ENCODE peak calls at places on chromosomes 13 and 19, in four cellular contexts. K is H54, C is body of pancreas, Z is right lobe of liver. Q is an unnamed sample.

GRCh38 chr19:39563408-39563807 is 23.4 kb upstream of the EID2 start:
- DNase-seq in K (peak; percentile 46), C (no peak), Z (no peak), Q (no peak)

GRCh38 chr19:49056101-49056901 is 1.2 kb downstream of the CGB7 start:
- DNase-seq in K (no peak), C (peak; percentile 47), Z (peak; percentile 72), Q (peak; percentile 60)

GRCh38 chr19:14369399-14370168 is 11.7 kb upstream of the ADGRE5 start:
- DNase-seq in K (no peak), C (no peak), Z (no peak), Q (peak; percentile 21)

GRCh38 chr19:1223018-1223855 is 14.6 kb downstream of the CBARP start:
- DNase-seq in K (no peak), C (no peak), Z (no peak), Q (peak; percentile 43)

GRCh38 chr13:45063261-45063870 is 56.9 kb upstream of the GTF2F2 start:
- DNase-seq in K (no peak), C (no peak), Z (no peak), Q (no peak)

GRCh38 chr19:17748884-17749638 is 2.2 kb upstream of the FCHO1 start:
- DNase-seq in K (no peak), C (no peak), Z (no peak), Q (no peak)

GRCh38 chr19:18379803-18380747 is 5.9 kb upstream of the GDF15 start:
- DNase-seq in K (peak; percentile 81), C (peak; percentile 98), Z (peak; percentile 94), Q (peak; percentile 86)

GRCh38 chr13:114099191-114099590 is 33.2 kb downstream of the RASA3 start:
- DNase-seq in K (peak; percentile 100), C (peak; percentile 71), Z (no peak), Q (peak; percentile 22)

GRCh38 chr13:94710881-94711560 is 1.3 kb downstream of the SOX21 start:
- DNase-seq in K (no peak), C (no peak), Z (no peak), Q (peak; percentile 83)

GRCh38 chr13:38763446-38764381 is 76.8 kb downstream of the FREM2 start:
- DNase-seq in K (peak; percentile 0), C (peak; percentile 47), Z (no peak), Q (peak; percentile 11)

GRCh38 chr19:831407-832369 is 4.1 kb downstream of the AZU1 start:
- DNase-seq in K (no peak), C (peak; percentile 69), Z (no peak), Q (no peak)

GRCh38 chr13:48600374-48601364 is 53.1 kb upstream of the CYSLTR2 start:
- DNase-seq in K (no peak), C (peak; percentile 49), Z (no peak), Q (no peak)

GRCh38 chr19:47377208-47377701 is 28.1 kb downstream of the DHX34 start:
- DNase-seq in K (no peak), C (peak; percentile 35), Z (peak; percentile 89), Q (peak; percentile 44)

GRCh38 chr13:72864142-72865035 is 82.5 kb downstream of the PIBF1 start:
- DNase-seq in K (no peak), C (no peak), Z (no peak), Q (no peak)

GRCh38 chr19:7333198-7334118 is 15.3 kb upstream of the ARHGEF18 start:
- DNase-seq in K (no peak), C (no peak), Z (peak; percentile 59), Q (no peak)

GRCh38 chr19:38657633-38658222 is 10.3 kb downstream of the ACTN4 start:
- DNase-seq in K (no peak), C (no peak), Z (no peak), Q (no peak)

GRCh38 chr19:47430041-47430802 is 10.9 kb upstream of the MEIS3 start:
- DNase-seq in K (no peak), C (peak; percentile 37), Z (peak; percentile 56), Q (peak; percentile 43)

GRCh38 chr19:49106648-49107135 is 7.5 kb upstream of the LIN7B start:
- DNase-seq in K (no peak), C (peak; percentile 51), Z (peak; percentile 65), Q (peak; percentile 82)

GRCh38 chr13:99496322-99497142 is 4.7 kb upstream of the TM9SF2 start:
- DNase-seq in K (peak; percentile 40), C (peak; percentile 63), Z (peak; percentile 52), Q (peak; percentile 78)

GRCh38 chr19:51948979-51949378 is 21.7 kb downstream of the ZNF613 start:
- DNase-seq in K (no peak), C (peak; percentile 20), Z (peak; percentile 37), Q (no peak)

GRCh38 chr13:19927117-19927734 is 31.3 kb upstream of the ZMYM2 start:
- DNase-seq in K (no peak), C (no peak), Z (no peak), Q (peak; percentile 6)

GRCh38 chr19:47107953-47108746 is 5.4 kb downstream of the ZC3H4 start:
- DNase-seq in K (no peak), C (no peak), Z (no peak), Q (no peak)

GRCh38 chr19:33703438-33703750 is 81.6 kb downstream of the CHST8 start:
- DNase-seq in K (no peak), C (no peak), Z (no peak), Q (no peak)

GRCh38 chr19:49862411-49863253 is 4.7 kb downstream of the PNKP start:
- DNase-seq in K (no peak), C (peak; percentile 8), Z (peak; percentile 36), Q (peak; percentile 53)

GRCh38 chr13:72379581-72379980 is 347.8 kb downstream of the MZT1 start:
- DNase-seq in K (no peak), C (no peak), Z (no peak), Q (no peak)

GRCh38 chr13:110349239-110349638 is 42.2 kb downstream of the COL4A2 start:
- DNase-seq in K (no peak), C (no peak), Z (no peak), Q (no peak)

GRCh38 chr19:8702350-8702749 is 3.8 kb upstream of the ACTL9 start:
- DNase-seq in K (no peak), C (no peak), Z (no peak), Q (no peak)

GRCh38 chr13:79141082-79141481 is 265.0 kb downstream of the RBM26 start:
- DNase-seq in K (no peak), C (no peak), Z (no peak), Q (no peak)

GRCh38 chr19:35856546-35857149 is at the start of gene KIRREL2:
- DNase-seq in K (no peak), C (peak; percentile 56), Z (no peak), Q (no peak)

GRCh38 chr19:31347356-31347755 is 1.9 kb downstream of the TSHZ3 start:
- DNase-seq in K (no peak), C (no peak), Z (no peak), Q (no peak)

GRCh38 chr19:46714523-46715106 is 2.3 kb downstream of the PRKD2 start:
- DNase-seq in K (no peak), C (no peak), Z (no peak), Q (no peak)

GRCh38 chr13:97202761-97203160 is 19.4 kb upstream of the MBNL2 start:
- DNase-seq in K (no peak), C (no peak), Z (no peak), Q (no peak)
- TF ChIP-seq POLR2A in K (no peak), C (no peak), Z (no peak), Q (no peak)

GRCh38 chr13:104737713-104738112 is 1671.5 kb upstream of the SLC10A2 start:
- DNase-seq in K (no peak), C (peak; percentile 8), Z (no peak), Q (no peak)

GRCh38 chr13:104740616-104741222 is 1674.5 kb upstream of the SLC10A2 start:
- DNase-seq in K (no peak), C (no peak), Z (no peak), Q (no peak)
- TF ChIP-seq POLR2A in K (no peak), C (no peak), Z (no peak), Q (no peak)

GRCh38 chr13:42379241-42379640 is 107.3 kb downstream of the AKAP11 start:
- DNase-seq in K (no peak), C (no peak), Z (no peak), Q (no peak)

GRCh38 chr13:42381165-42381425 is 109.1 kb downstream of the AKAP11 start:
- DNase-seq in K (no peak), C (no peak), Z (no peak), Q (no peak)

GRCh38 chr13:42377640-42378382 is 105.9 kb downstream of the AKAP11 start:
- DNase-seq in K (no peak), C (no peak), Z (no peak), Q (no peak)

GRCh38 chr13:42380420-42381164 is 108.6 kb downstream of the AKAP11 start:
- DNase-seq in K (no peak), C (no peak), Z (no peak), Q (no peak)

DNA sequence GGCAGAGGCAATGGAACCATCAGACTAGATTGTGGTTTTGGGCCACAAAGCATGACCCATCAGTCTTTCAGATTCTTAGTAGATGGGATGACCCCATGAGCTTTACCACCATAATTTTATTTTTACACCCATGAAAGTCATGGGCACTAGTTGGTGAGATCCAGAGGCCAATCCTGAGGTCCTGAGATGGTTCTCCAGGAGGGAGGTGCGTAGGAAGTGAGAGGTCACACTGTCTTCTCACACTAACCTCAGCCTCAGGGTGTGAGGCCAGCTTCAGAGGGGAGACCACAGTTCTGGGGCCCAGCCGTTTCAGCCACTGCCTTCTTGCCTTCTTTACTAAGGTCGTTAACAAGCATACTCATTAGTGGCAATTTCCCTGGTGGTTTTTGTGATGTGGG is 106.4 kb downstream of the AKAP11 start:
- DNase-seq in K (no peak), C (no peak), Z (no peak), Q (no peak)
- TF ChIP-seq POLR2A in K (no peak), C (no peak), Z (no peak), Q (no peak)

GRCh38 chr19:42244452-42245220 is 2.2 kb upstream of the GSK3A start:
- DNase-seq in K (peak; percentile 87), C (peak; percentile 93), Z (peak; percentile 94), Q (peak; percentile 94)
- TF ChIP-seq POLR2A in K (no peak), C (peak; percentile 72), Z (peak; percentile 71), Q (peak; percentile 71)

DNA sequence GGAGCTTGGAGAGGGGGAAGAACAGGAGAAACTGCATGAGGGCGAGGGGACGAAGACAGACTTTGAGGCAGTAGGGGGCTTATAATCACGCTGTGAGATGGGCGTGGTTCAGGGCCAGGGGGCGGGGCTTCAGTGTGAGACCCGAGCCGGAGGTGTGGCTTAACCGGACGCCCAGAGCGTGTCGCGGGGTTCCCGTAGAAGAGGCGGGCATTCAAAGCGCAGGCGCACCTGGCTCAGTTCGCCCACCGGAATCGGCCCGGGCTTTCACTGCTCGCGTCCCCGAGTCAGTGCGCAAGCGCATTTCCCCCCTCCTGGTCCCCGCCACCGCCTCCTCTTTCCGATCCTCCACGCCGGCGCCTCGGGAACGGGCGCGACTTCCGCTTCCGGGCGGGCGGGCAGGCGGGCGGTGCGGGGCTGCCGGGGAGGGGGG is 225 bp upstream of the ZNF865 start:
- DNase-seq in K (peak; percentile 100), C (peak; percentile 98), Z (peak; percentile 98), Q (peak; percentile 92)
- TF ChIP-seq POLR2A in K (no peak), C (peak; percentile 42), Z (no peak), Q (peak; percentile 57)